ENCODE peak calls at places on chromosomes 16 and 17, in five cellular contexts. W, B, Q, N and H are unnamed samples.

GRCh38 chr16:87829988-87830672 is 39.2 kb downstream of the SLC7A5 start:
- DNase-seq in N (no peak), Q (no peak), B (no peak), W (no peak), H (no peak)

GRCh38 chr17:79835953-79836951 is 3.0 kb downstream of the CBX4 start:
- DNase-seq in Q (peak), W (no peak), B (peak), N (peak), H (no peak)

GRCh38 chr16:57016301-57016700 is 26.9 kb downstream of the NLRC5 start:
- DNase-seq in N (no peak), Q (no peak), B (no peak), W (no peak), H (no peak)

GRCh38 chr17:56819431-56820145 is 14.1 kb downstream of the C17orf67 start:
- DNase-seq in Q (peak), N (peak), W (peak), B (peak), H (peak)

GRCh38 chr17:56976941-56977570 is 875 bp upstream of the SCPEP1 start:
- DNase-seq in B (no peak), W (no peak), Q (no peak), N (no peak), H (peak)

GRCh38 chr16:21645261-21645721 is 7.1 kb downstream of the IGSF6 start:
- DNase-seq in N (no peak), B (no peak), W (peak), Q (peak), H (peak)

GRCh38 chr17:19759934-19760530 is 11.9 kb upstream of the ALDH3A1 start:
- DNase-seq in W (no peak), B (no peak), Q (no peak), N (peak), H (no peak)

GRCh38 chr17:41548844-41549595 is 20.9 kb upstream of the KRT19 start:
- DNase-seq in W (peak), B (peak), Q (peak), N (peak), H (peak)

GRCh38 chr16:13084331-13084730 is 182.9 kb downstream of the SHISA9 start:
- DNase-seq in B (no peak), N (no peak), W (no peak), Q (no peak), H (no peak)

DNA sequence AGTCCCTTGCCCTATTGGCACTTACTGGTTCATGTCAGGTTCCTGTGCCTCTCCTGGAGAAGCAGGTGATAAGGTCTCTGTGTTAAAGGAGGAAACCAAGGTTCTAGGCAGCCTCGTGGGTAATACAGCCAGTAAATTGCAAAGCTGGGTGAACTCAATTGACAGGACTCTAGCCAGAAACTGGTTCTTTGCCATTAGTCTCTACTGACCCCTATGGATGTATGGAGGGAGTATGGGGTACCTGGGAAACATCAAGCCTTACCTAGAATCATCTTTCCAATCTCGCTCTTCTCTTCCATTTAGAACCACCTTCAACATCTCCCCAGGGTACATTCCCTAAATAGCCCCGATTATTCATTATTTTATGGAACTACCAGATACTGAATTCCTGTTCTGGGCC is 169.3 kb downstream of the CDH13 start:
- DNase-seq in Q (no peak), N (no peak), B (no peak), W (no peak), H (no peak)
- TF ChIP-seq CTCF in Q (no peak), N (no peak), B (no peak), W (no peak), H (no peak)

DNA sequence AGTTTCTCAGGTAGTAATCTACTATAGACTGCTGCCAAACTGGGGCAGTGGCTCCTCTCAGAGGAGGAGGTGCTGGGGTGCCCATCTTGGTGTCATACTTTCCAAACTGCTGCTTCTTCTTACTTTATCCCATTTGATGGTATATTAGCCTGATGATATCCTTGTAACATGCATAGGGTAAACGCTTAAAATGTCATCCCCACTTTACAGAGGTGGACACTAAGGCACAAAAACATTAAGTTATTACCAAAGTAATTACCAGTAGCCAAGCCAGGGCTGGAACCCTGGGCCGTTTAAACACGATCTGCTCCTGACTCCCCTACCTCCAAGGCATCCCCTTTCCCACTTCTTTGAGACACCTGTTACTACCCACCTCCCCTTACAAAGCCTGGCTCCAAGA is 37.8 kb upstream of the CSNK2A2 start:
- DNase-seq in N (no peak), B (no peak), Q (no peak), W (no peak), H (no peak)
- H3K4me3 ChIP-seq in N (peak), B (no peak), Q (no peak), W (no peak), H (no peak)

GRCh38 chr16:361872-362701 is 8.3 kb downstream of the MRPL28 start:
- DNase-seq in Q (peak), N (peak), B (no peak), W (peak), H (peak)
- TF ChIP-seq CTCF in Q (peak), N (no peak), B (no peak), W (peak), H (peak)

GRCh38 chr16:30760160-30760559 is 1.7 kb downstream of the CFAP119 start:
- DNase-seq in B (no peak), Q (no peak), N (no peak), W (no peak), H (no peak)
- H3K4me3 ChIP-seq in B (no peak), Q (no peak), N (no peak), W (no peak), H (no peak)

GRCh38 chr16:15642557-15643452 is at the start of gene MARF1:
- DNase-seq in W (peak), Q (peak), B (peak), N (peak), H (peak)
- TF ChIP-seq CTCF in W (peak), Q (peak), B (no peak), N (no peak), H (peak)